ENCODE peak calls at places on chromosomes 13 and 19, in seven cellular contexts. W is H1, S is HepG2, J is breast epithelium, D is uterus, U is adrenal gland, O is lower leg skin. N is an unnamed sample.

GRCh38 chr19:4278926-4279529 is at the start of gene SHD:
- DNase-seq in J (no peak), S (no peak), O (no peak), U (no peak), D (no peak), W (no peak), N (no peak)

GRCh38 chr19:19661675-19662251 is 1.7 kb downstream of the ATP13A1 start:
- DNase-seq in O (peak), S (peak), W (no peak), J (no peak), U (no peak), D (no peak), N (no peak)

GRCh38 chr13:114068723-114069322 is 63.6 kb downstream of the RASA3 start:
- DNase-seq in J (peak), S (no peak), W (no peak), U (peak), O (no peak), D (peak), N (no peak)

GRCh38 chr13:100300708-100301107 is 211.8 kb downstream of the PCCA start:
- DNase-seq in U (peak), S (no peak), W (no peak), D (no peak), J (no peak), O (no peak), N (no peak)

GRCh38 chr19:40717325-40717879 is 490 bp downstream of the ITPKC start:
- DNase-seq in J (peak), D (peak), W (no peak), U (peak), O (peak), S (no peak), N (no peak)

GRCh38 chr13:24502567-24503375 is 9.8 kb downstream of the PARP4 start:
- DNase-seq in S (peak), J (no peak), O (no peak), W (no peak), U (peak), D (no peak), N (peak)

GRCh38 chr19:4380254-4380727 is 20.1 kb downstream of the SH3GL1 start:
- DNase-seq in J (no peak), W (no peak), U (peak), S (no peak), D (peak), O (no peak), N (no peak)

GRCh38 chr13:98975822-98976261 is 2.0 kb downstream of the DOCK9 start:
- DNase-seq in S (no peak), U (peak), O (no peak), W (no peak), D (no peak), J (no peak), N (no peak)

GRCh38 chr19:13840751-13841338 is 36.1 kb upstream of the NANOS3 start:
- DNase-seq in W (no peak), J (no peak), O (no peak), U (no peak), D (no peak), S (no peak), N (no peak)

DNA sequence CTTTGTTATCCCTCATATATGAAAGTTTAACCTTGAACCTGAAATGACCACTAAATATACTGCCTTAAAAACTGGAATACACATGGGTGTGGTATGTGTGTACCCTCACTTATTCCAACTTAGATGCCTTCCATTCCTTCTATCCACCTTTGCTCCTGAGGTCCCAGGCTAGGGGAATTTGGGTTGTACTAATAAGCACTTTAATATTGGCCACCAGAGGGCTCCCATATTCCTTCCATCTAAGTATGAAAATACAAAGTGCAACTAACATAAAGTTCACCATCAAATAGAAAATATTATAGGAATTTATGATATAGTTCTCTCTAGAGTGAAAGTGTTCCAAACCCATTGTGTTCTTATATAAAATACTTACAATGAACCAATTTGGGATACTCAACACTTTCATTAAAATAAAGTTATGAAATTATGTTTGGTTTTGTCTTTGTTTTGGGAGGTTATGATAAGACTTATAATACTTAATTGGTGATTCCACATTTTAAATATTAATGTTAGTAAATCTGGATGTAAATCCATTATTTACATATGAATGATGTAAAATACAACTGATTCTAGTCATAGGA is 62.3 kb downstream of the ITGBL1 start:
- DNase-seq in W (no peak), S (peak), O (peak), J (no peak), U (peak), D (no peak), N (no peak)
- TF ChIP-seq POLR2A in W (no peak), S (no peak), O (no peak), J (no peak), U (no peak), D (no peak), N (no peak)

GRCh38 chr19:11265785-11266236 is 3.5 kb upstream of the DOCK6 start:
- DNase-seq in D (no peak), U (no peak), S (peak), O (peak), J (no peak), W (no peak), N (peak)
- TF ChIP-seq POLR2A in D (no peak), U (no peak), S (peak), O (no peak), J (no peak), W (no peak), N (peak)

DNA sequence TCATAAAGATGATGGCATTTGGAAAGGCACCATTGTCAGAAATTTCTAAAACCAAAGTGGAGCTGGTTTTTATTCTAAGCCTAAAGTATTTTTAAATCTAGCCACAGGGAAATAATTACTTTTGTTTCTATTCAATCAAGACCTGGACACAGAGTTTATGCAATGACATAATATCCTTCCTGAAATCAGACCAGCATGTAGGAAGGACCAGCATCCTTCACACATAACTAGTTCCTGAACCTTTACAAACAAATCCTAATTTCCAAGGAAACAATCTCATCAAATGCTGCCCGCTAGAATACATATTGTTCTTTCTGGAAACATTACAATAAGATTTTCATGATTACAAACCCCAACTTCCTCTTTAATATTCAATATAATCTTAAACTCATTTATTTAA is 1.5 kb downstream of the STARD13 start:
- DNase-seq in W (no peak), J (no peak), S (no peak), U (no peak), D (no peak), O (no peak), N (no peak)
- TF ChIP-seq POLR2A in W (no peak), J (no peak), S (no peak), U (no peak), D (no peak), O (no peak), N (no peak)

GRCh38 chr13:49938921-49939320 is 2.8 kb upstream of the SPRYD7 start:
- DNase-seq in U (no peak), W (no peak), D (no peak), S (peak), J (no peak), O (no peak), N (no peak)

GRCh38 chr13:49936943-49937273 is 768 bp upstream of the SPRYD7 start:
- DNase-seq in S (no peak), J (no peak), O (no peak), U (no peak), W (no peak), D (no peak), N (no peak)

GRCh38 chr13:49935171-49936084 is 712 bp downstream of the SPRYD7 start:
- DNase-seq in S (peak), J (peak), W (peak), D (no peak), U (peak), O (peak), N (peak)

GRCh38 chr13:49938274-49938673 is 2.1 kb upstream of the SPRYD7 start:
- DNase-seq in W (no peak), O (no peak), U (no peak), D (no peak), S (peak), J (no peak), N (no peak)

DNA sequence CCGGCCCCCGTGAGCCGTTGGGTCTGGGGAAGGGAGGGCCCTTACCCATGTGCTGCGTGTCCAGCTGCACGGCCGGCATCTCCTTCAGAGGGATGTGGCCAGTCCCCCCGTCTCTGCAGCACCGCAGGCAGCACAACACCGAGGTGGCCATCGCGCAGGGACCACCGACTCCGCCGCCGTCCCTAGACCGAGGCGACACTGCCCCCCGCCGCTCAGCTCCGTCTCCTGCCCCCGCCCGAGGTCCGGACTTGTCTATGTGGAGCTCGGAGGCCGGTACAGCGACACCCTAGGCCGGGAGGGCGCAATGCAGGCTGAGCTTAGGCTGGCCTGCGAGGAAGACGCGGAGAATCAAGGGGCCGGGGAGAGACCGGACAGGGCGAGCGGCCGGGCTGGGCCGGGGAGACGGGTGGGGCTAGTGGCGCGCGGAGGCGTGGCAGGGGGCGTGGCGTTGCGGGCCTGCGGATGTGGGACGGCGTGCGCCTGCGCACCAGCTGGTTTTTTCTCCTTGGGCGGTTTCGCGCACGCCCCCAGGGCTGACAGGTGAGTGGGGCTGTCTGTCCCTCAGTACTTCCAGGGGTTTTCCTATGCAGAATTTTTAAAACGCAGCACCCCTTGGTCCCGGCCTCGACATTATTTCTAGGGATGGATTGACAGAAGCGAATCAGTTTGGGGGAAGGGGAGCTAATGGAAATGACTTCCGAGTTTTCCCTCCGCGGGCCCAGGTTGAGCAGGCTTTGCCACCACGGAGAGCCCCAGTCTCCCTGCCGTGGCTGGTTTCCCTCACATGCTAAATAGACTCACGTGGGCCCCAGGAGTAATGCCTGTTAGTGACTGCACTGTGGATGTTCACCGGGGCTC is at the start of gene SPRYD7:
- DNase-seq in O (peak), S (peak), W (peak), U (peak), J (peak), D (peak), N (peak)
- TF ChIP-seq POLR2A in O (no peak), S (peak), W (no peak), U (no peak), J (peak), D (peak), N (peak)

GRCh38 chr19:27911122-27911898 is 1301.6 kb downstream of the UQCRFS1 start:
- DNase-seq in D (no peak), U (no peak), J (no peak), O (no peak), W (no peak), S (no peak), N (no peak)
- TF ChIP-seq POLR2A in D (no peak), U (no peak), J (no peak), O (no peak), W (no peak), S (no peak), N (no peak)

GRCh38 chr19:36051637-36052036 is 2.4 kb downstream of the THAP8 start:
- DNase-seq in O (no peak), W (no peak), D (no peak), U (no peak), S (no peak), J (no peak), N (no peak)

GRCh38 chr19:36058481-36059179 is 3.9 kb downstream of the WDR62 start:
- DNase-seq in J (no peak), W (no peak), S (peak), O (no peak), U (no peak), D (no peak), N (no peak)

GRCh38 chr19:36054119-36054732 is at the start of gene THAP8:
- DNase-seq in U (peak), O (peak), S (peak), J (peak), W (peak), D (peak), N (peak)

GRCh38 chr19:36051236-36051635 is 2.8 kb downstream of the THAP8 start:
- DNase-seq in U (no peak), J (no peak), S (peak), O (no peak), D (no peak), W (no peak), N (no peak)

DNA sequence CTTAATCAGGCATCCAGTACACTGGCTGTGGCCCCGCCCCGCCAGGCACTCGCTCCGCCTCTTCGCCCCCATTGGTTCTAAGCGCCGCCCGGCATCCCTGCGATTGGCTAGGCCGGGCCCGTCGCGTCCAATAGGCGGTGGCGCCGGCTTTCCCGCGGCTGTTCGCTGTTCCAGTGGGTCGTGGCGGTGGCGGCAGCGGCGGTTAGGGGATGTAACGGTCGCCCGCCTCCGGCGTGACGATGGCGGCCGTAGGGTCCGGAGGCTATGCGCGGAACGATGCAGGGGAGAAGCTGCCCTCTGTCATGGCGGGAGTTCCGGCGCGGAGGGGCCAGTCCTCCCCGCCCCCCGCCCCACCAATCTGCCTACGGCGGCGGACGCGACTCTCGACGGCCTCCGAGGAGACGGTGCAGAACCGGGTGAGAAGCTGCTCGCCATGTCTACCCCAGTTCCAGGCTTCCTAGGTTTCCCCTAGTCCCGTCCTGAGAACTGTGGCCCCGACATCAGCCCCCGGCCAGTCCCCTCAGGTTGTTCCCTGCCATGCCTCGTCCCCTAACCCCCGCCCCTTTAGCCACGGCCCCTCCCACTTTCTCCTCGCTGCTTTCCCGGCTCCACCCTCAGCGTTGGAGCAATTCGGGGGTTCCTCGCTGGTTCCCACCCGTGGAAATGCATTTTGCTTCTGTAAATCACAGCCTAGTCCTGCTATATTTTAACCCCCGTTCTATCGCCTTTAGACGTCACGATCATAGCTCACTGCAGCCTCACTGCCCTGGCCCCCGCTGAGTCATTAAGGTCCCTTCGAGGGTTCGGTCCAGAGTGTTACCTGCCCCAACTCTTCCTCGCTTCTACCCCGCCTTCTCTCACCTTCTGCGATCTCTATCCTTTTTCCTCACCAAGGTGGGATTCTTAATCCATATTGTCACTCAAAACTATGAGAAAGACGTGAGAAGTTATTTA is at the start of gene WDR62:
- DNase-seq in D (peak), S (peak), J (peak), W (no peak), O (peak), U (peak), N (peak)
- TF ChIP-seq POLR2A in D (no peak), S (peak), J (no peak), W (no peak), O (no peak), U (no peak), N (peak)

DNA sequence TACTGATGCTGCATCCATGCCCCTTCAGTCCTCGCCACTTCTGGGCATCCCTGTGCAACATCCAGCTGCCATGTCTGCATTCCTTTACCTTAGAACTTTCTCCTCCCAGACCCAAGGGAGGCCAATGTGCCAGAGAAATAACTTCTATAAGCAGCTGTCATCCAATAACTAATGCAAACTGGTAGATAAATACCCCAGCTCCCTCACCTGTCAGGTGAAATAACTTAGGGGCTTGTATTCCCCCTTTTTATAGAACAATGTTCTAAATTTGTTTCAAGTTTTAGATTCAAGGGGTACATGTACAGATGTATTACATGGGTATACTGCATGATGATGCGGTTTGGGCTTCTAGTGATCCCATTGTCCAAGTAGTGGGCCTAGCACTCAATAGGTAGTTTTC is 880.1 kb downstream of the UQCRFS1 start:
- DNase-seq in W (no peak), O (no peak), D (no peak), U (no peak), J (no peak), S (no peak), N (no peak)
- TF ChIP-seq POLR2A in W (no peak), O (no peak), D (no peak), U (no peak), J (no peak), S (no peak), N (no peak)